ENCODE peak calls at places on chromosomes 13 and 19, in eight cellular contexts. One of them, this sample, is unnamed.

GRCh38 chr19:15015946-15016542 is 33.2 kb upstream of the CASP14 start:
- DNase-seq in NCI-H226: no peak
- DNase-seq in stimulated activated CD4-positive, alpha-beta T cell treated with anti-CD3 and anti-CD28 coated beads, TNF-alpha, amount 100 ng/mL, for 4 hours: no peak
- DNase-seq in aorta: no peak
- DNase-seq in upper lobe of left lung: no peak
- DNase-seq in gastrocnemius medialis: no peak
- DNase-seq in Peyer's patch: no peak
- DNase-seq in NCI-H1105 treated with DMSO at 0.1 percent for 48 hours: no peak
- DNase-seq in this sample: no peak

GRCh38 chr13:90443268-90443667 is 904.2 kb upstream of the MIR17HG start:
- DNase-seq in NCI-H226: no peak
- DNase-seq in stimulated activated CD4-positive, alpha-beta T cell treated with anti-CD3 and anti-CD28 coated beads, TNF-alpha, amount 100 ng/mL, for 4 hours: no peak
- DNase-seq in aorta: no peak
- DNase-seq in upper lobe of left lung: no peak
- DNase-seq in gastrocnemius medialis: no peak
- DNase-seq in Peyer's patch: no peak
- DNase-seq in NCI-H1105 treated with DMSO at 0.1 percent for 48 hours: no peak
- DNase-seq in this sample: no peak

GRCh38 chr13:100269837-100270236 is 180.9 kb downstream of the PCCA start:
- DNase-seq in NCI-H226: peak
- DNase-seq in stimulated activated CD4-positive, alpha-beta T cell treated with anti-CD3 and anti-CD28 coated beads, TNF-alpha, amount 100 ng/mL, for 4 hours: no peak
- DNase-seq in aorta: peak
- DNase-seq in upper lobe of left lung: peak
- DNase-seq in gastrocnemius medialis: peak
- DNase-seq in Peyer's patch: no peak
- DNase-seq in NCI-H1105 treated with DMSO at 0.1 percent for 48 hours: no peak
- DNase-seq in this sample: no peak

GRCh38 chr19:39506944-39507714 is 7.8 kb upstream of the SELENOV start:
- DNase-seq in NCI-H226: no peak
- DNase-seq in stimulated activated CD4-positive, alpha-beta T cell treated with anti-CD3 and anti-CD28 coated beads, TNF-alpha, amount 100 ng/mL, for 4 hours: no peak
- DNase-seq in aorta: no peak
- DNase-seq in upper lobe of left lung: no peak
- DNase-seq in gastrocnemius medialis: no peak
- DNase-seq in Peyer's patch: peak
- DNase-seq in NCI-H1105 treated with DMSO at 0.1 percent for 48 hours: peak
- DNase-seq in this sample: peak

GRCh38 chr19:49241769-49242168 is 83.2 kb downstream of the SLC6A16 start:
- DNase-seq in NCI-H226: no peak
- DNase-seq in stimulated activated CD4-positive, alpha-beta T cell treated with anti-CD3 and anti-CD28 coated beads, TNF-alpha, amount 100 ng/mL, for 4 hours: no peak
- DNase-seq in aorta: no peak
- DNase-seq in upper lobe of left lung: no peak
- DNase-seq in gastrocnemius medialis: no peak
- DNase-seq in Peyer's patch: no peak
- DNase-seq in NCI-H1105 treated with DMSO at 0.1 percent for 48 hours: no peak
- DNase-seq in this sample: no peak

GRCh38 chr19:1857648-1858326 is 5.6 kb downstream of the KLF16 start:
- DNase-seq in NCI-H226: no peak
- DNase-seq in stimulated activated CD4-positive, alpha-beta T cell treated with anti-CD3 and anti-CD28 coated beads, TNF-alpha, amount 100 ng/mL, for 4 hours: no peak
- DNase-seq in aorta: peak
- DNase-seq in upper lobe of left lung: no peak
- DNase-seq in gastrocnemius medialis: no peak
- DNase-seq in Peyer's patch: peak
- DNase-seq in NCI-H1105 treated with DMSO at 0.1 percent for 48 hours: no peak
- DNase-seq in this sample: no peak

GRCh38 chr19:13103961-13104847 is 1.5 kb upstream of the LYL1 start:
- DNase-seq in NCI-H226: no peak
- DNase-seq in stimulated activated CD4-positive, alpha-beta T cell treated with anti-CD3 and anti-CD28 coated beads, TNF-alpha, amount 100 ng/mL, for 4 hours: peak
- DNase-seq in aorta: peak
- DNase-seq in upper lobe of left lung: peak
- DNase-seq in gastrocnemius medialis: no peak
- DNase-seq in Peyer's patch: peak
- DNase-seq in NCI-H1105 treated with DMSO at 0.1 percent for 48 hours: no peak
- DNase-seq in this sample: no peak

GRCh38 chr13:40572961-40573360 is 93.5 kb downstream of the FOXO1 start:
- DNase-seq in NCI-H226: no peak
- DNase-seq in stimulated activated CD4-positive, alpha-beta T cell treated with anti-CD3 and anti-CD28 coated beads, TNF-alpha, amount 100 ng/mL, for 4 hours: no peak
- DNase-seq in aorta: no peak
- DNase-seq in upper lobe of left lung: no peak
- DNase-seq in gastrocnemius medialis: no peak
- DNase-seq in Peyer's patch: no peak
- DNase-seq in NCI-H1105 treated with DMSO at 0.1 percent for 48 hours: no peak
- DNase-seq in this sample: no peak

GRCh38 chr19:29528946-29529645 is 3.3 kb downstream of the VSTM2B start:
- DNase-seq in NCI-H226: no peak
- DNase-seq in stimulated activated CD4-positive, alpha-beta T cell treated with anti-CD3 and anti-CD28 coated beads, TNF-alpha, amount 100 ng/mL, for 4 hours: no peak
- DNase-seq in aorta: no peak
- DNase-seq in upper lobe of left lung: no peak
- DNase-seq in gastrocnemius medialis: no peak
- DNase-seq in Peyer's patch: peak
- DNase-seq in NCI-H1105 treated with DMSO at 0.1 percent for 48 hours: no peak
- DNase-seq in this sample: no peak

GRCh38 chr13:29474991-29475390 is 120.5 kb downstream of the SLC7A1 start:
- DNase-seq in NCI-H226: peak
- DNase-seq in stimulated activated CD4-positive, alpha-beta T cell treated with anti-CD3 and anti-CD28 coated beads, TNF-alpha, amount 100 ng/mL, for 4 hours: no peak
- DNase-seq in aorta: no peak
- DNase-seq in upper lobe of left lung: no peak
- DNase-seq in gastrocnemius medialis: no peak
- DNase-seq in Peyer's patch: no peak
- DNase-seq in NCI-H1105 treated with DMSO at 0.1 percent for 48 hours: no peak
- DNase-seq in this sample: no peak

GRCh38 chr13:100234006-100234405 is 145.1 kb downstream of the PCCA start:
- DNase-seq in NCI-H226: no peak
- DNase-seq in stimulated activated CD4-positive, alpha-beta T cell treated with anti-CD3 and anti-CD28 coated beads, TNF-alpha, amount 100 ng/mL, for 4 hours: no peak
- DNase-seq in aorta: no peak
- DNase-seq in upper lobe of left lung: no peak
- DNase-seq in gastrocnemius medialis: no peak
- DNase-seq in Peyer's patch: no peak
- DNase-seq in NCI-H1105 treated with DMSO at 0.1 percent for 48 hours: peak
- DNase-seq in this sample: peak